ENCODE peak calls at places on chromosomes 3 and 15, in nine cellular contexts. C is H54; W is natural killer cell treated with Interleukin-12 subunit alpha and Interleukin-12 subunit beta and Interleukin-15 and Interleukin-18, amount 100 ng/mL, for 72 hours; T is Ammon's horn; V is endothelial cell; O is neural crest cell; L is H4; R is stimulated activated naive CD8-positive, alpha-beta T cell treated with anti-CD3 and anti-CD28 coated beads, Interleukin-15, amount 100 ng/mL, for 72 hours; A is hepatocyte. F is an unnamed sample.

GRCh38 chr3:52167240-52167639 is 13.0 kb upstream of the POC1A start:
- DNase-seq in C (no peak), W (no peak), T (no peak), V (no peak), O (no peak), L (no peak), R (no peak), A (no peak), F (no peak)

GRCh38 chr15:94412979-94413741 is 181.8 kb downstream of the MCTP2 start:
- DNase-seq in C (no peak), W (no peak), T (no peak), V (peak), O (no peak), L (no peak), R (no peak), A (peak), F (no peak)

GRCh38 chr3:76063019-76063418 is 277.7 kb upstream of the ZNF717 start:
- DNase-seq in C (peak), W (no peak), T (no peak), V (no peak), O (no peak), L (peak), R (no peak), A (no peak), F (no peak)

GRCh38 chr3:65285956-65286355 is 598.2 kb upstream of the ADAMTS9 start:
- DNase-seq in C (no peak), W (no peak), T (no peak), V (no peak), O (no peak), L (no peak), R (no peak), A (no peak), F (no peak)

GRCh38 chr15:73786518-73786917 is 33.4 kb upstream of the INSYN1 start:
- DNase-seq in C (no peak), W (no peak), T (peak), V (no peak), O (no peak), L (no peak), R (no peak), A (no peak), F (no peak)

GRCh38 chr3:9681011-9681722 is 22.5 kb upstream of the CPNE9 start:
- DNase-seq in C (no peak), W (no peak), T (no peak), V (no peak), O (no peak), L (no peak), R (no peak), A (no peak), F (no peak)

GRCh38 chr15:56758770-56759449 is 25.6 kb upstream of the ZNF280D start:
- DNase-seq in C (peak), W (no peak), T (no peak), V (no peak), O (no peak), L (no peak), R (no peak), A (no peak), F (no peak)

GRCh38 chr3:48952510-48953118 is 34.0 kb downstream of the ARIH2 start:
- DNase-seq in C (no peak), W (no peak), T (peak), V (peak), O (no peak), L (no peak), R (peak), A (peak), F (no peak)

GRCh38 chr3:124800076-124800475 is 69.8 kb downstream of the UMPS start:
- DNase-seq in C (no peak), W (no peak), T (no peak), V (no peak), O (no peak), L (no peak), R (no peak), A (no peak), F (no peak)

GRCh38 chr3:116056280-116056679 is 389.0 kb downstream of the LSAMP start:
- DNase-seq in C (no peak), W (no peak), T (no peak), V (no peak), O (no peak), L (no peak), R (no peak), A (no peak), F (no peak)

GRCh38 chr3:122986790-122987189 is 40.8 kb downstream of the SEMA5B start:
- DNase-seq in C (no peak), W (no peak), T (no peak), V (no peak), O (peak), L (no peak), R (no peak), A (no peak), F (no peak)

GRCh38 chr15:45100884-45101622 is 12.9 kb downstream of the DUOX2 start:
- DNase-seq in C (no peak), W (no peak), T (no peak), V (no peak), O (no peak), L (no peak), R (no peak), A (no peak), F (peak)

GRCh38 chr3:125032100-125032643 is 23.6 kb downstream of the HEG1 start:
- DNase-seq in C (no peak), W (no peak), T (no peak), V (no peak), O (no peak), L (no peak), R (no peak), A (no peak), F (no peak)

GRCh38 chr3:98793971-98794370 is 30.8 kb downstream of the ST3GAL6 start:
- DNase-seq in C (no peak), W (no peak), T (no peak), V (no peak), O (no peak), L (peak), R (no peak), A (no peak), F (no peak)

GRCh38 chr3:31051226-31051625 is 156.8 kb upstream of the GADL1 start:
- DNase-seq in C (no peak), W (no peak), T (no peak), V (no peak), O (no peak), L (no peak), R (no peak), A (no peak), F (no peak)

GRCh38 chr15:34514251-34514760 is 69.1 kb downstream of the GOLGA8B start:
- DNase-seq in C (peak), W (peak), T (peak), V (peak), O (no peak), L (no peak), R (peak), A (peak), F (no peak)

GRCh38 chr3:14565791-14566588 is 25.8 kb upstream of the GRIP2 start:
- DNase-seq in C (peak), W (no peak), T (no peak), V (no peak), O (no peak), L (peak), R (peak), A (no peak), F (no peak)

GRCh38 chr15:74889390-74889881 is 406 bp upstream of the MPI start:
- DNase-seq in C (no peak), W (no peak), T (peak), V (peak), O (peak), L (no peak), R (no peak), A (no peak), F (no peak)

GRCh38 chr15:97684249-97684648 is 276.3 kb upstream of the ARRDC4 start:
- DNase-seq in C (no peak), W (no peak), T (no peak), V (no peak), O (no peak), L (no peak), R (no peak), A (no peak), F (no peak)

GRCh38 chr15:27479232-27480140 is 508.5 kb downstream of the GABRG3 start:
- DNase-seq in C (no peak), W (no peak), T (peak), V (no peak), O (no peak), L (no peak), R (no peak), A (no peak), F (no peak)

F was measured in mesenteric fat pad.